ENCODE peak calls at places on chromosomes 2 and 18, in nine cellular contexts. One of them, this sample, is unnamed.

GRCh38 chr2:48946444-48947048 is 191.0 kb upstream of the LHCGR start:
- DNase-seq in activated B cell treated with CpG ODN at 0.5 μM for 24 hours: no peak
- DNase-seq in fibroblast of pulmonary artery: peak
- DNase-seq in activated naive CD8-positive, alpha-beta T cell treated with anti-CD3 and anti-CD28 coated beads, Interleukin-2, amount 50 U/mL, for 24 hours: peak
- DNase-seq in activated gamma-delta T cell: no peak
- DNase-seq in PC-9: peak
- DNase-seq in GM18507: peak
- DNase-seq in pons: peak
- DNase-seq in Calu3: peak
- DNase-seq in this sample: no peak

GRCh38 chr18:44895176-44895798 is 214.6 kb downstream of the SETBP1 start:
- DNase-seq in activated B cell treated with CpG ODN at 0.5 μM for 24 hours: no peak
- DNase-seq in fibroblast of pulmonary artery: peak
- DNase-seq in activated naive CD8-positive, alpha-beta T cell treated with anti-CD3 and anti-CD28 coated beads, Interleukin-2, amount 50 U/mL, for 24 hours: peak
- DNase-seq in activated gamma-delta T cell: no peak
- DNase-seq in PC-9: peak
- DNase-seq in GM18507: no peak
- DNase-seq in pons: peak
- DNase-seq in Calu3: peak
- DNase-seq in this sample: no peak

GRCh38 chr2:217790681-217791392 is 212.0 kb downstream of the TNS1 start:
- DNase-seq in activated B cell treated with CpG ODN at 0.5 μM for 24 hours: no peak
- DNase-seq in fibroblast of pulmonary artery: peak
- DNase-seq in activated naive CD8-positive, alpha-beta T cell treated with anti-CD3 and anti-CD28 coated beads, Interleukin-2, amount 50 U/mL, for 24 hours: no peak
- DNase-seq in activated gamma-delta T cell: no peak
- DNase-seq in PC-9: no peak
- DNase-seq in GM18507: no peak
- DNase-seq in pons: no peak
- DNase-seq in Calu3: no peak
- DNase-seq in this sample: no peak

GRCh38 chr2:178199334-178199733 is 5.0 kb downstream of the OSBPL6 start:
- DNase-seq in activated B cell treated with CpG ODN at 0.5 μM for 24 hours: no peak
- DNase-seq in fibroblast of pulmonary artery: no peak
- DNase-seq in activated naive CD8-positive, alpha-beta T cell treated with anti-CD3 and anti-CD28 coated beads, Interleukin-2, amount 50 U/mL, for 24 hours: no peak
- DNase-seq in activated gamma-delta T cell: no peak
- DNase-seq in PC-9: no peak
- DNase-seq in GM18507: no peak
- DNase-seq in pons: no peak
- DNase-seq in Calu3: no peak
- DNase-seq in this sample: no peak

GRCh38 chr2:15788458-15789229 is 151.7 kb upstream of the MYCN start:
- DNase-seq in activated B cell treated with CpG ODN at 0.5 μM for 24 hours: no peak
- DNase-seq in fibroblast of pulmonary artery: no peak
- DNase-seq in activated naive CD8-positive, alpha-beta T cell treated with anti-CD3 and anti-CD28 coated beads, Interleukin-2, amount 50 U/mL, for 24 hours: no peak
- DNase-seq in activated gamma-delta T cell: no peak
- DNase-seq in PC-9: no peak
- DNase-seq in GM18507: no peak
- DNase-seq in pons: no peak
- DNase-seq in Calu3: no peak
- DNase-seq in this sample: no peak

GRCh38 chr2:229164545-229165249 is 106.4 kb downstream of the PID1 start:
- DNase-seq in activated B cell treated with CpG ODN at 0.5 μM for 24 hours: no peak
- DNase-seq in fibroblast of pulmonary artery: peak
- DNase-seq in activated naive CD8-positive, alpha-beta T cell treated with anti-CD3 and anti-CD28 coated beads, Interleukin-2, amount 50 U/mL, for 24 hours: no peak
- DNase-seq in activated gamma-delta T cell: no peak
- DNase-seq in PC-9: no peak
- DNase-seq in GM18507: no peak
- DNase-seq in pons: no peak
- DNase-seq in Calu3: no peak
- DNase-seq in this sample: no peak

GRCh38 chr18:68532328-68532885 is 182.5 kb downstream of the TMX3 start:
- DNase-seq in activated B cell treated with CpG ODN at 0.5 μM for 24 hours: no peak
- DNase-seq in fibroblast of pulmonary artery: no peak
- DNase-seq in activated naive CD8-positive, alpha-beta T cell treated with anti-CD3 and anti-CD28 coated beads, Interleukin-2, amount 50 U/mL, for 24 hours: no peak
- DNase-seq in activated gamma-delta T cell: no peak
- DNase-seq in PC-9: no peak
- DNase-seq in GM18507: no peak
- DNase-seq in pons: peak
- DNase-seq in Calu3: no peak
- DNase-seq in this sample: no peak

GRCh38 chr18:58660915-58661314 is 10.3 kb upstream of the MALT1 start:
- DNase-seq in activated B cell treated with CpG ODN at 0.5 μM for 24 hours: no peak
- DNase-seq in fibroblast of pulmonary artery: no peak
- DNase-seq in activated naive CD8-positive, alpha-beta T cell treated with anti-CD3 and anti-CD28 coated beads, Interleukin-2, amount 50 U/mL, for 24 hours: no peak
- DNase-seq in activated gamma-delta T cell: no peak
- DNase-seq in PC-9: no peak
- DNase-seq in GM18507: no peak
- DNase-seq in pons: no peak
- DNase-seq in Calu3: no peak
- DNase-seq in this sample: no peak

GRCh38 chr2:238141541-238142318 is 3.3 kb downstream of the KLHL30 start:
- DNase-seq in activated B cell treated with CpG ODN at 0.5 μM for 24 hours: no peak
- DNase-seq in fibroblast of pulmonary artery: no peak
- DNase-seq in activated naive CD8-positive, alpha-beta T cell treated with anti-CD3 and anti-CD28 coated beads, Interleukin-2, amount 50 U/mL, for 24 hours: no peak
- DNase-seq in activated gamma-delta T cell: no peak
- DNase-seq in PC-9: peak
- DNase-seq in GM18507: no peak
- DNase-seq in pons: no peak
- DNase-seq in Calu3: peak
- DNase-seq in this sample: no peak

GRCh38 chr2:142716463-142717242 is 160.8 kb upstream of the KYNU start:
- DNase-seq in activated B cell treated with CpG ODN at 0.5 μM for 24 hours: no peak
- DNase-seq in fibroblast of pulmonary artery: peak
- DNase-seq in activated naive CD8-positive, alpha-beta T cell treated with anti-CD3 and anti-CD28 coated beads, Interleukin-2, amount 50 U/mL, for 24 hours: no peak
- DNase-seq in activated gamma-delta T cell: no peak
- DNase-seq in PC-9: no peak
- DNase-seq in GM18507: no peak
- DNase-seq in pons: no peak
- DNase-seq in Calu3: no peak
- DNase-seq in this sample: no peak

GRCh38 chr2:43542285-43542933 is 53.4 kb downstream of the THADA start:
- DNase-seq in activated B cell treated with CpG ODN at 0.5 μM for 24 hours: no peak
- DNase-seq in fibroblast of pulmonary artery: peak
- DNase-seq in activated naive CD8-positive, alpha-beta T cell treated with anti-CD3 and anti-CD28 coated beads, Interleukin-2, amount 50 U/mL, for 24 hours: no peak
- DNase-seq in activated gamma-delta T cell: no peak
- DNase-seq in PC-9: peak
- DNase-seq in GM18507: no peak
- DNase-seq in pons: peak
- DNase-seq in Calu3: no peak
- DNase-seq in this sample: no peak

GRCh38 chr2:210002158-210003157 is at the start of gene RPE:
- DNase-seq in activated B cell treated with CpG ODN at 0.5 μM for 24 hours: peak
- DNase-seq in fibroblast of pulmonary artery: peak
- DNase-seq in activated naive CD8-positive, alpha-beta T cell treated with anti-CD3 and anti-CD28 coated beads, Interleukin-2, amount 50 U/mL, for 24 hours: peak
- DNase-seq in activated gamma-delta T cell: peak
- DNase-seq in PC-9: peak
- DNase-seq in GM18507: peak
- DNase-seq in pons: peak
- DNase-seq in Calu3: peak
- DNase-seq in this sample: peak

GRCh38 chr2:231617059-231617926 is 24.6 kb downstream of the TEX44 start:
- DNase-seq in activated B cell treated with CpG ODN at 0.5 μM for 24 hours: no peak
- DNase-seq in fibroblast of pulmonary artery: peak
- DNase-seq in activated naive CD8-positive, alpha-beta T cell treated with anti-CD3 and anti-CD28 coated beads, Interleukin-2, amount 50 U/mL, for 24 hours: no peak
- DNase-seq in activated gamma-delta T cell: no peak
- DNase-seq in PC-9: peak
- DNase-seq in GM18507: no peak
- DNase-seq in pons: no peak
- DNase-seq in Calu3: no peak
- DNase-seq in this sample: no peak

GRCh38 chr2:222299926-222300724 is 1.3 kb upstream of the PAX3 start:
- DNase-seq in activated B cell treated with CpG ODN at 0.5 μM for 24 hours: no peak
- DNase-seq in fibroblast of pulmonary artery: no peak
- DNase-seq in activated naive CD8-positive, alpha-beta T cell treated with anti-CD3 and anti-CD28 coated beads, Interleukin-2, amount 50 U/mL, for 24 hours: no peak
- DNase-seq in activated gamma-delta T cell: no peak
- DNase-seq in PC-9: no peak
- DNase-seq in GM18507: no peak
- DNase-seq in pons: no peak
- DNase-seq in Calu3: no peak
- DNase-seq in this sample: no peak

GRCh38 chr2:225512873-225513580 is 113.5 kb downstream of the NYAP2 start:
- DNase-seq in activated B cell treated with CpG ODN at 0.5 μM for 24 hours: no peak
- DNase-seq in fibroblast of pulmonary artery: peak
- DNase-seq in activated naive CD8-positive, alpha-beta T cell treated with anti-CD3 and anti-CD28 coated beads, Interleukin-2, amount 50 U/mL, for 24 hours: no peak
- DNase-seq in activated gamma-delta T cell: no peak
- DNase-seq in PC-9: peak
- DNase-seq in GM18507: no peak
- DNase-seq in pons: no peak
- DNase-seq in Calu3: no peak
- DNase-seq in this sample: no peak

GRCh38 chr2:161982548-161982947 is 91.5 kb downstream of the DPP4 start:
- DNase-seq in activated B cell treated with CpG ODN at 0.5 μM for 24 hours: no peak
- DNase-seq in fibroblast of pulmonary artery: no peak
- DNase-seq in activated naive CD8-positive, alpha-beta T cell treated with anti-CD3 and anti-CD28 coated beads, Interleukin-2, amount 50 U/mL, for 24 hours: no peak
- DNase-seq in activated gamma-delta T cell: no peak
- DNase-seq in PC-9: no peak
- DNase-seq in GM18507: no peak
- DNase-seq in pons: no peak
- DNase-seq in Calu3: no peak
- DNase-seq in this sample: no peak

GRCh38 chr2:18623782-18624181 is 34.4 kb upstream of the NT5C1B start:
- DNase-seq in activated B cell treated with CpG ODN at 0.5 μM for 24 hours: no peak
- DNase-seq in fibroblast of pulmonary artery: peak
- DNase-seq in activated naive CD8-positive, alpha-beta T cell treated with anti-CD3 and anti-CD28 coated beads, Interleukin-2, amount 50 U/mL, for 24 hours: no peak
- DNase-seq in activated gamma-delta T cell: no peak
- DNase-seq in PC-9: peak
- DNase-seq in GM18507: no peak
- DNase-seq in pons: no peak
- DNase-seq in Calu3: no peak
- DNase-seq in this sample: no peak

GRCh38 chr2:121489944-121490585 is 40.6 kb upstream of the RNU4ATAC start:
- DNase-seq in activated B cell treated with CpG ODN at 0.5 μM for 24 hours: no peak
- DNase-seq in fibroblast of pulmonary artery: peak
- DNase-seq in activated naive CD8-positive, alpha-beta T cell treated with anti-CD3 and anti-CD28 coated beads, Interleukin-2, amount 50 U/mL, for 24 hours: no peak
- DNase-seq in activated gamma-delta T cell: no peak
- DNase-seq in PC-9: no peak
- DNase-seq in GM18507: no peak
- DNase-seq in pons: no peak
- DNase-seq in Calu3: no peak
- DNase-seq in this sample: no peak

GRCh38 chr2:58428553-58429284 is 187.6 kb upstream of the FANCL start:
- DNase-seq in activated B cell treated with CpG ODN at 0.5 μM for 24 hours: no peak
- DNase-seq in fibroblast of pulmonary artery: no peak
- DNase-seq in activated naive CD8-positive, alpha-beta T cell treated with anti-CD3 and anti-CD28 coated beads, Interleukin-2, amount 50 U/mL, for 24 hours: no peak
- DNase-seq in activated gamma-delta T cell: no peak
- DNase-seq in PC-9: no peak
- DNase-seq in GM18507: no peak
- DNase-seq in pons: peak
- DNase-seq in Calu3: peak
- DNase-seq in this sample: no peak

GRCh38 chr2:234670804-234671203 is 173.9 kb upstream of the ARL4C start:
- DNase-seq in activated B cell treated with CpG ODN at 0.5 μM for 24 hours: no peak
- DNase-seq in fibroblast of pulmonary artery: no peak
- DNase-seq in activated naive CD8-positive, alpha-beta T cell treated with anti-CD3 and anti-CD28 coated beads, Interleukin-2, amount 50 U/mL, for 24 hours: no peak
- DNase-seq in activated gamma-delta T cell: no peak
- DNase-seq in PC-9: no peak
- DNase-seq in GM18507: no peak
- DNase-seq in pons: no peak
- DNase-seq in Calu3: no peak
- DNase-seq in this sample: no peak

GRCh38 chr2:150409196-150409595 is 78.3 kb downstream of the RND3 start:
- DNase-seq in activated B cell treated with CpG ODN at 0.5 μM for 24 hours: no peak
- DNase-seq in fibroblast of pulmonary artery: no peak
- DNase-seq in activated naive CD8-positive, alpha-beta T cell treated with anti-CD3 and anti-CD28 coated beads, Interleukin-2, amount 50 U/mL, for 24 hours: no peak
- DNase-seq in activated gamma-delta T cell: no peak
- DNase-seq in PC-9: no peak
- DNase-seq in GM18507: no peak
- DNase-seq in pons: no peak
- DNase-seq in Calu3: no peak
- DNase-seq in this sample: no peak

GRCh38 chr18:33596178-33596854 is 18.3 kb downstream of the ASXL3 start:
- DNase-seq in activated B cell treated with CpG ODN at 0.5 μM for 24 hours: no peak
- DNase-seq in fibroblast of pulmonary artery: peak
- DNase-seq in activated naive CD8-positive, alpha-beta T cell treated with anti-CD3 and anti-CD28 coated beads, Interleukin-2, amount 50 U/mL, for 24 hours: no peak
- DNase-seq in activated gamma-delta T cell: no peak
- DNase-seq in PC-9: no peak
- DNase-seq in GM18507: no peak
- DNase-seq in pons: no peak
- DNase-seq in Calu3: no peak
- DNase-seq in this sample: no peak

GRCh38 chr2:240223631-240224030 is 83.2 kb upstream of the OTOS start:
- DNase-seq in activated B cell treated with CpG ODN at 0.5 μM for 24 hours: no peak
- DNase-seq in fibroblast of pulmonary artery: no peak
- DNase-seq in activated naive CD8-positive, alpha-beta T cell treated with anti-CD3 and anti-CD28 coated beads, Interleukin-2, amount 50 U/mL, for 24 hours: no peak
- DNase-seq in activated gamma-delta T cell: no peak
- DNase-seq in PC-9: no peak
- DNase-seq in GM18507: no peak
- DNase-seq in pons: no peak
- DNase-seq in Calu3: no peak
- DNase-seq in this sample: no peak

GRCh38 chr2:66547887-66548286 is 113.0 kb downstream of the MEIS1 start:
- DNase-seq in activated B cell treated with CpG ODN at 0.5 μM for 24 hours: no peak
- DNase-seq in fibroblast of pulmonary artery: no peak
- DNase-seq in activated naive CD8-positive, alpha-beta T cell treated with anti-CD3 and anti-CD28 coated beads, Interleukin-2, amount 50 U/mL, for 24 hours: no peak
- DNase-seq in activated gamma-delta T cell: no peak
- DNase-seq in PC-9: no peak
- DNase-seq in GM18507: no peak
- DNase-seq in pons: peak
- DNase-seq in Calu3: no peak
- DNase-seq in this sample: no peak

GRCh38 chr2:42601076-42601475 is 32.6 kb downstream of the MTA3 start:
- DNase-seq in activated B cell treated with CpG ODN at 0.5 μM for 24 hours: no peak
- DNase-seq in fibroblast of pulmonary artery: no peak
- DNase-seq in activated naive CD8-positive, alpha-beta T cell treated with anti-CD3 and anti-CD28 coated beads, Interleukin-2, amount 50 U/mL, for 24 hours: no peak
- DNase-seq in activated gamma-delta T cell: no peak
- DNase-seq in PC-9: no peak
- DNase-seq in GM18507: no peak
- DNase-seq in pons: no peak
- DNase-seq in Calu3: no peak
- DNase-seq in this sample: no peak